ENCODE peak calls at places on chromosome 10, in four cellular contexts. L, X, M and U are unnamed samples. For H3K9me3, the result is how much of the 10 kb centered on the place peaks cover.

GRCh38 chr10:67943917-67944316 is 59.5 kb downstream of the SIRT1 start:
- DNase-seq in L (no peak), X (no peak), M (no peak), U (no peak)

GRCh38 chr10:51718804-51719291 is 19.5 kb upstream of the CSTF2T start:
- DNase-seq in L (peak), X (no peak), M (no peak), U (no peak)

GRCh38 chr10:12412671-12413368 is 63.5 kb downstream of the CAMK1D start:
- DNase-seq in L (no peak), X (no peak), M (no peak), U (no peak)

GRCh38 chr10:48253970-48254657 is 20.4 kb downstream of the FRMPD2 start:
- DNase-seq in L (no peak), X (no peak), M (no peak), U (no peak)

GRCh38 chr10:72074413-72075183 is 13.8 kb downstream of the SPOCK2 start:
- DNase-seq in L (no peak), X (no peak), M (no peak), U (no peak)

GRCh38 chr10:88889559-88890337 is 9.7 kb downstream of the STAMBPL1 start:
- DNase-seq in L (no peak), X (no peak), M (no peak), U (no peak)

GRCh38 chr10:35268323-35268722 is 68.0 kb upstream of the CCNY start:
- DNase-seq in L (no peak), X (no peak), M (no peak), U (no peak)

GRCh38 chr10:126911301-126911700 is 6.1 kb downstream of the DOCK1 start:
- DNase-seq in L (no peak), X (no peak), M (no peak), U (no peak)

GRCh38 chr10:42781893-42782445 is 626 bp upstream of the BMS1 start:
- DNase-seq in L (no peak), X (no peak), M (peak), U (peak)

GRCh38 chr10:123855013-123855684 is 36.5 kb downstream of the CPXM2 start:
- DNase-seq in L (peak), X (peak), M (no peak), U (no peak)
- H3K9me3 ChIP-seq in L (under half), X (under half), M (under half), U (under half)

GRCh38 chr10:109174526-109174925 is 748.8 kb downstream of the XPNPEP1 start:
- DNase-seq in L (no peak), X (no peak), M (no peak), U (no peak)
- H3K9me3 ChIP-seq in L (under half), X (under half), M (under half), U (under half)

DNA sequence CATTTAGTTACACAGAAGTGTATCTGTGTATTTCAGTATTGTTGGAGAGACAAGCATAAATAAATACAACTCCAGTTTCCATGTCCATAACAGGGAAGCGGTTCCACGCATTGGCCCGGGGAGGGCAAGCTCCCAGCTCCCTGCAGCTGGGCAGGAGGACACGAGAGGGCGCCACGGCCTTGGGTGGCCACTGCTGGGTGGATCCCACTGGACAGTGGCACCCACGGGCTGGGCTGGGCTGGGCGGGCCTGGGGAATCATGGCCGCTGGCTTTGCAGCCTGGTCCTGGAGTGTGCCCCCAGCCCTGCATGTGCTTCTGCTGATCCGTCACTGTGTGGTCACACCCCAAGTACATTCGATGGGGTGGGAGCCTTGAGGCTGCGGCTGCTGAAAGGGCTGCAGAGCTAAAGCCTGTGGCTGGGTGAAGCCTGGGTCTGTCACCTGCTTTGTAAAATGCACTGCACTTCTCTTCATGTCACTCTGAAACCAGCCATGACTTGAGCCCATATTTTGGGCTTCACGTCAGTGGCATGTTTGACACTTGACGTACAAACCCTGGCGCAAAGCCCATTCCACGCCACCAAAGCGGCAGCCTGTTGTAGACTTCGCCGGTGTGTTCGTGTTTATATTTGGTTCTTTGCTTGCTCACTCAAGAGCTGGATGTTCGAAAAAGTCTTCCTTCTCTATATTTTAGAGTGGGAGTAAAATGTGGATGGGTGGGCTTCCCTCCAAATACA is 27.5 kb downstream of the LRRC27 start:
- DNase-seq in L (no peak), X (no peak), M (no peak), U (no peak)
- H3K9me3 ChIP-seq in L (under half), X (under half), M (under half), U (under half)

DNA sequence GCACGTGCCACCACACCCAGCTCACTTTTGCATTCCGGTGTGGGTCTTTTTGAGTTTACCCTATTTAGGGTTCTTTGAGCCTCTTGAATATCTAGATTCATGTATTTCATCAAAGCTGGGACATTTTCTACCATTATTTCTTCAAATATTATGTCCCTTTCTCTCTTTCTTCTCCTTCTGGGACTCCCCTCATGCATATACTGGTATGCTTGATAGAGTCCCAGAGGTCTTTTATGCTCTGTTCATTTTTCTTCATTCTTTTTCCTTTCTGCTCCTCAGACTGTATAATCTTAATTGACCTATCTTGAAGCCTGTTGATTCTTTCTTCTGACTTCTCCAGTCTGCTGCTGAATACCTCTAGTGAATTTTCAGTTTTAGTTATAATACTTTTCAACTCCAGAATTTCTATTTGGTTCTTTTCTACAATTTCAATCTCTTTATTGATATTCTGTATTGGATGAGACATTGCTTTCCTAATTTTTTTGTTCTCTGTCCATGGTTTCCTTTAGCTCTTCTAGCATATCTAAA is 9.1 kb upstream of the WAC start:
- DNase-seq in L (no peak), X (no peak), M (no peak), U (no peak)
- H3K9me3 ChIP-seq in L (under half), X (under half), M (under half), U (under half)

DNA sequence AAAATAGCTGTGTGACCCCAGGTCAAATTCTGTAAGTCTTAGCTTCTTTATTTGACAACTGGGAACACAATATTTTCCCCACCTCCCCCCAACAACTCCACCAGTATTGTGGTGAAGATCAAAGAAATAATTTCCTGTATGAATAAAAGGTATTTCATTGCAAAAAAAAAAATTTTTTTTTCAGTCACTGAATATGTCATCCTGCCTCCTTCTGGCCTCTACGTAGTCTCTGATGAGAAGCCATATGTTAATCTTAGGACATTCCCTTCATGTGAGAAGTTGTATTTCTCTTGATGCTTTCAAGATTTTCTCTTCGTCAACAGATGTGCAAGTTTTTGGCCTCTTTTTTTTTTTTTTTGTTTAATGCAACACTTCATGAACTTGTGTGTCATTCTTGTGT is 33.0 kb downstream of the ZNF33A start:
- DNase-seq in L (no peak), X (no peak), M (no peak), U (no peak)
- H3K9me3 ChIP-seq in L (under half), X (under half), M (under half), U (under half)

GRCh38 chr10:10782603-10783002 is 235.1 kb upstream of the CELF2 start:
- DNase-seq in L (no peak), X (no peak), M (no peak), U (no peak)
- H3K9me3 ChIP-seq in L (under half), X (under half), M (under half), U (under half)

GRCh38 chr10:47173929-47174442 is 126.0 kb upstream of the GDF10 start:
- DNase-seq in L (no peak), X (no peak), M (no peak), U (no peak)
- H3K9me3 ChIP-seq in L (under half), X (under half), M (under half), U (under half)

DNA sequence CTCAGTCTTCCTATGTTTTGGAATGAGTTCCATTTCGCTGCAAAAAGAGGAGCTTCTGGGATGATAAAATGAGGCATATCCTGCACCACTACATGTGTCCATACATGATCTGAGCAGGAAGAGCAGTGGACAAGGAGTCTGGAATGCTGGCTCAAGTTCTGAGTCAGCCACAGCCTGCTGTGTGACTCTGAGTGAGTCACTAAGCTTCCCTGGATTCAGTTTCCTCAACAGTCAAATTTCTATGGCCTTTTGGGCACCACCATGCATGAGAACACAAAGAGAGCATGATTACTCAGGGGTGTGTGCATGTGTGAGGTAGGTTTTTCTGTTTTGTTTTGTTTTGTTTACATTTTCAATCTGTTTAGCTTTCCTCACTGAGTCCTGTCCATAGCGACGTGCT is 254.6 kb downstream of the ANKRD30A start:
- DNase-seq in L (no peak), X (no peak), M (no peak), U (no peak)
- H3K9me3 ChIP-seq in L (under half), X (under half), M (under half), U (under half)

DNA sequence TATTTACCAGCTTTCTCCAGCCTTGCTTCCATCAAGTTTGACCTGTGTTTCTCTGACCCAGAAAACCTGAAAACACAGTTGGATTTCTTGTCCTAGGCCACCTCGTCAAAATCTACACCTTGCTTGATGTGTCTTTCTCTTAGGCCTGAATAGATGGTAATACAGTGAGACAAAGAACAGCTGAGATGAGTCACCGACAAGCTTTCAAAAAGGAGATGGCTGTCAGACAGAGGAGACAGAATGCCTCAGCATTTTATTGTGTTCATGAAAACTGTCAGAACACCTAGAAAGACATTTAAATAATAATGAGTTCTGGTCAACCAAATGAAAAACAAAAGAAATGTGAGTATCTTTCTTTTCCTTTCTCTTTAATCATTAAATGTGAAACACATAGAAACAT is 119.7 kb upstream of the SORCS1 start:
- DNase-seq in L (no peak), X (no peak), M (no peak), U (no peak)
- H3K9me3 ChIP-seq in L (under half), X (under half), M (under half), U (under half)

DNA sequence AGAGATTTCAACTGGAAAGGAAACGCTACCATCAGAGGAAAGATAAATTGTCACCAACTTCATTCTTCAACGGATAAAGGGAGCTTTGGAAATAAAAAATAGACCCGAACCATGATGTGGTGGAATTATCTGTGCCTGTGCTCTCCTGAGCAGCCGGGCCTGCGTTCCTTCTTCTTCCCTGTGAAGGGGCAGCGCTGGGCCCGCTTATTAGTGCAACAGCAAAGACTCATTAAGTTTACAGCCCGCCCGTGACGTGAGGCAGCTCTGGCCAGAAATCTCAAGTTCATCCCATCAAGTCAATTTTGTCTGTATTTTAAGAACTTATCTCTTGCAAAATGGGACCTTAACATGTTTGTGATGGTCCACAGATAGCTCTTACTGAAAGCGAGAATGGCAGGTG is 193.7 kb downstream of the ADARB2 start:
- DNase-seq in L (no peak), X (no peak), M (no peak), U (no peak)
- H3K9me3 ChIP-seq in L (under half), X (under half), M (under half), U (under half)